ENCODE peak calls at places on chromosome 2, in seven cellular contexts. One of them, this sample, is unnamed.

GRCh38 chr2:127735537-127736399 is 34.5 kb downstream of the SFT2D3 start:
- DNase-seq in CD8-positive, alpha-beta T cell: no peak
- DNase-seq in cardiac fibroblast: peak
- DNase-seq in fibroblast of mammary gland: peak
- DNase-seq in pancreas: no peak
- DNase-seq in heart left ventricle: no peak
- DNase-seq in GM06990: no peak
- DNase-seq in this sample: peak

GRCh38 chr2:127423880-127424279 is 5.7 kb downstream of the PROC start:
- DNase-seq in CD8-positive, alpha-beta T cell: no peak
- DNase-seq in cardiac fibroblast: no peak
- DNase-seq in fibroblast of mammary gland: no peak
- DNase-seq in pancreas: no peak
- DNase-seq in heart left ventricle: no peak
- DNase-seq in GM06990: no peak
- DNase-seq in this sample: no peak

GRCh38 chr2:153163055-153163454 is 315.5 kb downstream of the RPRM start:
- DNase-seq in CD8-positive, alpha-beta T cell: peak
- DNase-seq in cardiac fibroblast: peak
- DNase-seq in fibroblast of mammary gland: peak
- DNase-seq in pancreas: no peak
- DNase-seq in heart left ventricle: no peak
- DNase-seq in GM06990: no peak
- DNase-seq in this sample: no peak

GRCh38 chr2:584863-585823 is 92.1 kb downstream of the TMEM18 start:
- DNase-seq in CD8-positive, alpha-beta T cell: peak
- DNase-seq in cardiac fibroblast: no peak
- DNase-seq in fibroblast of mammary gland: no peak
- DNase-seq in pancreas: no peak
- DNase-seq in heart left ventricle: no peak
- DNase-seq in GM06990: no peak
- DNase-seq in this sample: no peak

GRCh38 chr2:47344890-47345583 is 57.9 kb upstream of the MSH2 start:
- DNase-seq in CD8-positive, alpha-beta T cell: no peak
- DNase-seq in cardiac fibroblast: peak
- DNase-seq in fibroblast of mammary gland: peak
- DNase-seq in pancreas: peak
- DNase-seq in heart left ventricle: peak
- DNase-seq in GM06990: no peak
- DNase-seq in this sample: no peak

GRCh38 chr2:2326653-2327052 is 4.4 kb downstream of the MYT1L start:
- DNase-seq in CD8-positive, alpha-beta T cell: no peak
- DNase-seq in cardiac fibroblast: no peak
- DNase-seq in fibroblast of mammary gland: no peak
- DNase-seq in pancreas: no peak
- DNase-seq in heart left ventricle: no peak
- DNase-seq in GM06990: no peak
- DNase-seq in this sample: no peak

GRCh38 chr2:136025057-136025973 is 39.9 kb upstream of the DARS1 start:
- DNase-seq in CD8-positive, alpha-beta T cell: peak
- DNase-seq in cardiac fibroblast: peak
- DNase-seq in fibroblast of mammary gland: peak
- DNase-seq in pancreas: peak
- DNase-seq in heart left ventricle: peak
- DNase-seq in GM06990: no peak
- DNase-seq in this sample: peak

GRCh38 chr2:169360984-169361705 is 1.2 kb downstream of the LRP2 start:
- DNase-seq in CD8-positive, alpha-beta T cell: no peak
- DNase-seq in cardiac fibroblast: no peak
- DNase-seq in fibroblast of mammary gland: no peak
- DNase-seq in pancreas: no peak
- DNase-seq in heart left ventricle: no peak
- DNase-seq in GM06990: no peak
- DNase-seq in this sample: no peak

GRCh38 chr2:200050921-200051620 is 95.7 kb downstream of the MAIP1 start:
- DNase-seq in CD8-positive, alpha-beta T cell: no peak
- DNase-seq in cardiac fibroblast: no peak
- DNase-seq in fibroblast of mammary gland: no peak
- DNase-seq in pancreas: no peak
- DNase-seq in heart left ventricle: no peak
- DNase-seq in GM06990: no peak
- DNase-seq in this sample: no peak

GRCh38 chr2:44342854-44343253 is 18.4 kb downstream of the PREPL start:
- DNase-seq in CD8-positive, alpha-beta T cell: peak
- DNase-seq in cardiac fibroblast: peak
- DNase-seq in fibroblast of mammary gland: peak
- DNase-seq in pancreas: no peak
- DNase-seq in heart left ventricle: no peak
- DNase-seq in GM06990: no peak
- DNase-seq in this sample: no peak

GRCh38 chr2:230946429-230947234 is 21.6 kb upstream of the GPR55 start:
- DNase-seq in CD8-positive, alpha-beta T cell: no peak
- DNase-seq in cardiac fibroblast: no peak
- DNase-seq in fibroblast of mammary gland: no peak
- DNase-seq in pancreas: no peak
- DNase-seq in heart left ventricle: no peak
- DNase-seq in GM06990: no peak
- DNase-seq in this sample: no peak

GRCh38 chr2:54741250-54741649 is 17.8 kb downstream of the EML6 start:
- DNase-seq in CD8-positive, alpha-beta T cell: no peak
- DNase-seq in cardiac fibroblast: peak
- DNase-seq in fibroblast of mammary gland: peak
- DNase-seq in pancreas: no peak
- DNase-seq in heart left ventricle: no peak
- DNase-seq in GM06990: no peak
- DNase-seq in this sample: peak

GRCh38 chr2:44778671-44779476 is 162.6 kb upstream of the SIX3 start:
- DNase-seq in CD8-positive, alpha-beta T cell: no peak
- DNase-seq in cardiac fibroblast: no peak
- DNase-seq in fibroblast of mammary gland: no peak
- DNase-seq in pancreas: no peak
- DNase-seq in heart left ventricle: no peak
- DNase-seq in GM06990: peak
- DNase-seq in this sample: no peak

GRCh38 chr2:121666042-121666441 is 16.8 kb upstream of the CLASP1 start:
- DNase-seq in CD8-positive, alpha-beta T cell: no peak
- DNase-seq in cardiac fibroblast: no peak
- DNase-seq in fibroblast of mammary gland: no peak
- DNase-seq in pancreas: no peak
- DNase-seq in heart left ventricle: no peak
- DNase-seq in GM06990: no peak
- DNase-seq in this sample: no peak

GRCh38 chr2:172734711-172735645 is 667 bp upstream of the RAPGEF4 start:
- DNase-seq in CD8-positive, alpha-beta T cell: no peak
- DNase-seq in cardiac fibroblast: no peak
- DNase-seq in fibroblast of mammary gland: no peak
- DNase-seq in pancreas: no peak
- DNase-seq in heart left ventricle: no peak
- DNase-seq in GM06990: no peak
- DNase-seq in this sample: no peak
- H3K4me3 ChIP-seq in CD8-positive, alpha-beta T cell: no peak
- H3K4me3 ChIP-seq in cardiac fibroblast: no peak
- H3K4me3 ChIP-seq in fibroblast of mammary gland: peak
- H3K4me3 ChIP-seq in pancreas: peak
- H3K4me3 ChIP-seq in heart left ventricle: peak
- H3K4me3 ChIP-seq in GM06990: no peak
- H3K4me3 ChIP-seq in this sample: no peak

GRCh38 chr2:218644721-218645120 is 14.7 kb downstream of the ZNF142 start:
- DNase-seq in CD8-positive, alpha-beta T cell: no peak
- DNase-seq in cardiac fibroblast: no peak
- DNase-seq in fibroblast of mammary gland: no peak
- DNase-seq in pancreas: no peak
- DNase-seq in heart left ventricle: no peak
- DNase-seq in GM06990: no peak
- DNase-seq in this sample: no peak
- TF ChIP-seq CTCF in CD8-positive, alpha-beta T cell: no peak
- TF ChIP-seq CTCF in cardiac fibroblast: no peak
- TF ChIP-seq CTCF in fibroblast of mammary gland: no peak
- TF ChIP-seq CTCF in pancreas: no peak
- TF ChIP-seq CTCF in heart left ventricle: no peak
- TF ChIP-seq CTCF in GM06990: no peak
- TF ChIP-seq CTCF in this sample: no peak

GRCh38 chr2:144597894-144598593 is 78.1 kb upstream of the ZEB2 start:
- DNase-seq in CD8-positive, alpha-beta T cell: no peak
- DNase-seq in cardiac fibroblast: no peak
- DNase-seq in fibroblast of mammary gland: no peak
- DNase-seq in pancreas: no peak
- DNase-seq in heart left ventricle: no peak
- DNase-seq in GM06990: no peak
- DNase-seq in this sample: no peak

GRCh38 chr2:144596074-144596871 is 76.4 kb upstream of the ZEB2 start:
- DNase-seq in CD8-positive, alpha-beta T cell: no peak
- DNase-seq in cardiac fibroblast: peak
- DNase-seq in fibroblast of mammary gland: peak
- DNase-seq in pancreas: no peak
- DNase-seq in heart left ventricle: no peak
- DNase-seq in GM06990: no peak
- DNase-seq in this sample: peak

GRCh38 chr2:144595686-144596073 is 75.8 kb upstream of the ZEB2 start:
- DNase-seq in CD8-positive, alpha-beta T cell: no peak
- DNase-seq in cardiac fibroblast: no peak
- DNase-seq in fibroblast of mammary gland: no peak
- DNase-seq in pancreas: no peak
- DNase-seq in heart left ventricle: no peak
- DNase-seq in GM06990: no peak
- DNase-seq in this sample: no peak

GRCh38 chr2:144592500-144593256 is 72.8 kb upstream of the ZEB2 start:
- DNase-seq in CD8-positive, alpha-beta T cell: no peak
- DNase-seq in cardiac fibroblast: no peak
- DNase-seq in fibroblast of mammary gland: no peak
- DNase-seq in pancreas: no peak
- DNase-seq in heart left ventricle: no peak
- DNase-seq in GM06990: no peak
- DNase-seq in this sample: no peak

DNA sequence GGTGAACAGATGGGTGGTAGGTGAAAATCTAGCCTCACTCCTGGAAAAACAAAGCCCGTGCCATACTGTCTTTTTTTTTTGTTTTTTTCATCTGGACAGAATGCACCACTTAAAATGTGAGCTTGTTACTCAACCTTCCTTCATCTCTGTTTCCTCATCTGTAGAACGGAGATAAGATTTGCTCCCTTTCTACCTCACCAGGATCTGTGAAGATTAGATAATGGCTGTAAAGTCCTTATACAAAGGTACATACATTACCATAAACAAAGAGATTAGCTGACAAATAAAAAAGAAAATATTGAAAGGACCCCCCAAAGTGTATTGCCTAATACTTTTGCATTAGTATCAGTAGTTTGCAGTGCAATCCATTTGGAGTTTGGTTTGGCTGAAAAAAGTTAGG is 75.4 kb upstream of the ZEB2 start:
- DNase-seq in CD8-positive, alpha-beta T cell: no peak
- DNase-seq in cardiac fibroblast: no peak
- DNase-seq in fibroblast of mammary gland: no peak
- DNase-seq in pancreas: no peak
- DNase-seq in heart left ventricle: no peak
- DNase-seq in GM06990: no peak
- DNase-seq in this sample: no peak
- H3K4me3 ChIP-seq in CD8-positive, alpha-beta T cell: no peak
- H3K4me3 ChIP-seq in cardiac fibroblast: no peak
- H3K4me3 ChIP-seq in fibroblast of mammary gland: no peak
- H3K4me3 ChIP-seq in pancreas: no peak
- H3K4me3 ChIP-seq in heart left ventricle: no peak
- H3K4me3 ChIP-seq in GM06990: no peak
- H3K4me3 ChIP-seq in this sample: no peak

GRCh38 chr2:217142649-217143266 is 282.9 kb upstream of the TNP1 start:
- DNase-seq in CD8-positive, alpha-beta T cell: no peak
- DNase-seq in cardiac fibroblast: peak
- DNase-seq in fibroblast of mammary gland: peak
- DNase-seq in pancreas: no peak
- DNase-seq in heart left ventricle: no peak
- DNase-seq in GM06990: no peak
- DNase-seq in this sample: peak
- TF ChIP-seq CTCF in CD8-positive, alpha-beta T cell: no peak
- TF ChIP-seq CTCF in cardiac fibroblast: peak
- TF ChIP-seq CTCF in fibroblast of mammary gland: peak
- TF ChIP-seq CTCF in pancreas: peak
- TF ChIP-seq CTCF in heart left ventricle: peak
- TF ChIP-seq CTCF in GM06990: peak
- TF ChIP-seq CTCF in this sample: peak

DNA sequence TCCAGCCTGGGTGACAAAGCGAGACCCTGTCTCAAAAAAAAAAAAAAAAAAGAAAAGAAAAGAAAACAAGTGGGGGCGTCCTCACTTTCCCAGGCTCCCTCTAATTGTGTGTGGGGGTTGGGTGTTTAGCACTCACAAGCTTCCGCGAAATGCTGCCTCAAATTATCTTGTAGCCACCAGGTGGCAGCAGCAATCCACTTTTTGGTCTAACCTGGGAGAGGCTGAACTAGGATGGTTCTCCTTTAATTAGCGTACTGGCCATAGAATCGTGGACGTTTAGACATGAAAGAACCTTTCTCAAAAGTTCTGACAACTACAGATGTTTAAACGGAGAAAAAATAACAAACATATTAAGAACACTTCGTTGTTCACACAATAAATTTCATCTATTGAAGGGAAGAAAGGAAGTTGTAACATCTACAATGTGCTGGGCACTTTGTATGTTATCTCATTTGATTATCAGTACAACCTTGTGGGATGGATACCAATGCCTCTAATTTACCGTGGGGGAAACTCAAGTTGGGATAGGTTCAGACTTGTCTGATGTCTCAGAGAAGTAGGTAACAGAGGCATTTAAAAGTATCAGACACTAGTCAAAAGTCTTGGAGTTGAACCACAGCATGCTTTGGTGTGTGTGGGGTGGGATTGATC is 122.7 kb upstream of the NABP1 start:
- DNase-seq in CD8-positive, alpha-beta T cell: peak
- DNase-seq in cardiac fibroblast: peak
- DNase-seq in fibroblast of mammary gland: peak
- DNase-seq in pancreas: peak
- DNase-seq in heart left ventricle: peak
- DNase-seq in GM06990: no peak
- DNase-seq in this sample: peak
- H3K4me3 ChIP-seq in CD8-positive, alpha-beta T cell: no peak
- H3K4me3 ChIP-seq in cardiac fibroblast: no peak
- H3K4me3 ChIP-seq in fibroblast of mammary gland: no peak
- H3K4me3 ChIP-seq in pancreas: no peak
- H3K4me3 ChIP-seq in heart left ventricle: no peak
- H3K4me3 ChIP-seq in GM06990: no peak
- H3K4me3 ChIP-seq in this sample: no peak

GRCh38 chr2:98157557-98157956 is 70.6 kb downstream of the VWA3B start:
- DNase-seq in CD8-positive, alpha-beta T cell: no peak
- DNase-seq in cardiac fibroblast: no peak
- DNase-seq in fibroblast of mammary gland: no peak
- DNase-seq in pancreas: no peak
- DNase-seq in heart left ventricle: no peak
- DNase-seq in GM06990: peak
- DNase-seq in this sample: no peak
- TF ChIP-seq CTCF in CD8-positive, alpha-beta T cell: no peak
- TF ChIP-seq CTCF in cardiac fibroblast: no peak
- TF ChIP-seq CTCF in fibroblast of mammary gland: no peak
- TF ChIP-seq CTCF in pancreas: no peak
- TF ChIP-seq CTCF in heart left ventricle: no peak
- TF ChIP-seq CTCF in GM06990: peak
- TF ChIP-seq CTCF in this sample: no peak

GRCh38 chr2:107255744-107256143 is 369.8 kb upstream of the ST6GAL2 start:
- DNase-seq in CD8-positive, alpha-beta T cell: no peak
- DNase-seq in cardiac fibroblast: no peak
- DNase-seq in fibroblast of mammary gland: no peak
- DNase-seq in pancreas: no peak
- DNase-seq in heart left ventricle: no peak
- DNase-seq in GM06990: no peak
- DNase-seq in this sample: no peak
- H3K4me3 ChIP-seq in CD8-positive, alpha-beta T cell: no peak
- H3K4me3 ChIP-seq in cardiac fibroblast: no peak
- H3K4me3 ChIP-seq in fibroblast of mammary gland: no peak
- H3K4me3 ChIP-seq in pancreas: no peak
- H3K4me3 ChIP-seq in heart left ventricle: no peak
- H3K4me3 ChIP-seq in GM06990: no peak
- H3K4me3 ChIP-seq in this sample: no peak